ENCODE peak calls at places on chromosomes 4 and X, in four cellular contexts. S is colonic mucosa; W is CD8-positive, alpha-beta T cell; M is CD4-positive, alpha-beta T cell. D is an unnamed sample.
A peak's percentile ranks its signal among the peaks of the same experiment; 100 is the strongest.

GRCh38 chr4:7358100-7358735 is 76.5 kb downstream of the PSAPL1 start:
- DNase-seq in W (no peak), M (no peak), S (no peak), D (no peak)

GRCh38 chr4:124711469-124712416 is 789 bp downstream of the ANKRD50 start:
- DNase-seq in S (peak; percentile 75), W (peak; percentile 24), M (peak; percentile 6), D (peak; percentile 16)

GRCh38 chr4:79049840-79050520 is 110.7 kb upstream of the PAQR3 start:
- DNase-seq in M (no peak), W (no peak), S (peak; percentile 32), D (no peak)

GRCh38 chr4:72136429-72136828 is 104.6 kb downstream of the NPFFR2 start:
- DNase-seq in S (no peak), M (no peak), W (no peak), D (no peak)

GRCh38 chrX:43552166-43552565 is 103.9 kb upstream of the MAOA start:
- DNase-seq in M (no peak), W (no peak), S (peak; percentile 47), D (no peak)

GRCh38 chrX:46381630-46382029 is 163.6 kb downstream of the ZNF674 start:
- DNase-seq in W (no peak), S (no peak), M (no peak), D (no peak)

GRCh38 chr4:2387829-2388228 is 30.6 kb downstream of the ZFYVE28 start:
- DNase-seq in M (no peak), W (no peak), S (no peak), D (no peak)

GRCh38 chr4:13527983-13528822 is 16.1 kb downstream of the NKX3-2 start:
- DNase-seq in M (no peak), S (no peak), W (no peak), D (no peak)

GRCh38 chrX:37488323-37488722 is 83.1 kb upstream of the LANCL3 start:
- DNase-seq in W (no peak), M (no peak), S (no peak), D (no peak)

GRCh38 chrX:96688789-96689188 is 4.1 kb downstream of the DIAPH2 start:
- DNase-seq in W (no peak), S (no peak), M (no peak), D (no peak)

GRCh38 chr4:48483777-48484493 is 792 bp downstream of the SLC10A4 start:
- DNase-seq in M (no peak), W (no peak), S (no peak), D (peak; percentile 13)

GRCh38 chrX:7139202-7140081 is 8.1 kb upstream of the STS start:
- DNase-seq in S (no peak), W (no peak), M (no peak), D (no peak)

GRCh38 chr4:8388471-8388870 is 52.1 kb downstream of the ACOX3 start:
- DNase-seq in W (no peak), M (no peak), S (no peak), D (no peak)

GRCh38 chr4:80382090-80382832 is 46.7 kb downstream of the CFAP299 start:
- DNase-seq in W (no peak), M (no peak), S (no peak), D (no peak)

GRCh38 chr4:30434656-30435055 is 285.5 kb upstream of the PCDH7 start:
- DNase-seq in M (no peak), S (no peak), W (no peak), D (no peak)

GRCh38 chr4:24643774-24644520 is 59.6 kb upstream of the DHX15 start:
- DNase-seq in W (no peak), M (no peak), S (peak; percentile 18), D (no peak)

GRCh38 chrX:15849555-15849954 is 5.1 kb downstream of the AP1S2 start:
- DNase-seq in S (no peak), W (no peak), M (no peak), D (no peak)

GRCh38 chr4:81599646-81600231 is 128.0 kb upstream of the RASGEF1B start:
- DNase-seq in W (no peak), M (no peak), S (no peak), D (no peak)

GRCh38 chr4:80189956-80190671 is 7.2 kb upstream of the PRDM8 start:
- DNase-seq in W (no peak), M (no peak), S (no peak), D (no peak)

GRCh38 chr4:98873059-98873458 is 55.9 kb downstream of the EIF4E start:
- DNase-seq in S (no peak), W (no peak), M (no peak), D (no peak)

GRCh38 chr4:7103031-7103598 is 35.3 kb upstream of the GRPEL1 start:
- DNase-seq in S (peak; percentile 93), M (peak; percentile 76), W (peak; percentile 82), D (peak; percentile 78)

GRCh38 chr4:86818211-86818610 is 31.0 kb downstream of the SLC10A6 start:
- DNase-seq in W (no peak), S (no peak), M (no peak), D (no peak)

GRCh38 chr4:38664704-38665401 is 854 bp downstream of the KLF3 start:
- DNase-seq in W (peak; percentile 60), M (peak; percentile 60), S (peak; percentile 70), D (peak; percentile 22)

GRCh38 chr4:85005865-85006377 is 39.4 kb upstream of the WDFY3 start:
- DNase-seq in S (no peak), W (no peak), M (no peak), D (no peak)

GRCh38 chr4:174604198-174604597 is 81.9 kb upstream of the HPGD start:
- DNase-seq in S (no peak), M (no peak), W (no peak), D (no peak)

GRCh38 chrX:11426712-11427081 is 133.5 kb downstream of the AMELX start:
- DNase-seq in M (no peak), W (no peak), S (no peak), D (no peak)

GRCh38 chr4:105627620-105628019 is 75.2 kb downstream of the ARHGEF38 start:
- DNase-seq in M (no peak), S (no peak), W (no peak), D (no peak)

GRCh38 chr4:142923619-142924018 is 77.5 kb upstream of the INPP4B start:
- DNase-seq in S (no peak), W (no peak), M (no peak), D (no peak)

GRCh38 chr4:52935317-52935716 is 73.2 kb downstream of the RASL11B start:
- DNase-seq in S (no peak), W (no peak), M (no peak), D (no peak)

GRCh38 chr4:52936729-52937128 is 74.6 kb downstream of the RASL11B start:
- DNase-seq in S (no peak), W (no peak), M (no peak), D (no peak)

GRCh38 chr4:52926575-52926974 is 64.5 kb downstream of the RASL11B start:
- DNase-seq in M (no peak), S (no peak), W (no peak), D (no peak)

GRCh38 chr4:52932586-52933482 is 70.7 kb downstream of the RASL11B start:
- DNase-seq in S (no peak), W (no peak), M (no peak), D (no peak)

DNA sequence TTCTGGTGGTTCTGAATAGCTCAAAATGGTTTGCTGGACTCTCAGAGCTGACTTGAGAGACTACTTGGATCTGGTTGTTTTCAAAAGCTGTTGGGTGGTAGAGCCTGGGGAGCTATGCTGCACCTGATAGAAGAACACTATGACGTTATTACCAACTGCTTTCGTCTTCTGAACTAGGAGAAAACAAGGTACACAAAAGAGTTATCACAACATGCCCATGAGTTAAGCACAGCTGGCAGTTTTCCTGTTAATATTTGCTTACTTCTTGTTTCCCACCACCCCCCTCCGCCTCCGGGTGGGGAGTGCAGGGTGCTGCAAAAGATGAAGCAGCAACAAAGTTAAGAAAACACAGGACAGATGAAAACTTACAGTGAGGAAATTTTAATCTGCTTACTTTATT is 69.1 kb downstream of the RASL11B start:
- DNase-seq in W (no peak), S (no peak), M (no peak), D (no peak)
- H3K9me3 ChIP-seq in W (no peaks in the 10 kb centered on the region), S (no peaks in the 10 kb centered on the region), M (no peaks in the 10 kb centered on the region), D (no peaks in the 10 kb centered on the region)

DNA sequence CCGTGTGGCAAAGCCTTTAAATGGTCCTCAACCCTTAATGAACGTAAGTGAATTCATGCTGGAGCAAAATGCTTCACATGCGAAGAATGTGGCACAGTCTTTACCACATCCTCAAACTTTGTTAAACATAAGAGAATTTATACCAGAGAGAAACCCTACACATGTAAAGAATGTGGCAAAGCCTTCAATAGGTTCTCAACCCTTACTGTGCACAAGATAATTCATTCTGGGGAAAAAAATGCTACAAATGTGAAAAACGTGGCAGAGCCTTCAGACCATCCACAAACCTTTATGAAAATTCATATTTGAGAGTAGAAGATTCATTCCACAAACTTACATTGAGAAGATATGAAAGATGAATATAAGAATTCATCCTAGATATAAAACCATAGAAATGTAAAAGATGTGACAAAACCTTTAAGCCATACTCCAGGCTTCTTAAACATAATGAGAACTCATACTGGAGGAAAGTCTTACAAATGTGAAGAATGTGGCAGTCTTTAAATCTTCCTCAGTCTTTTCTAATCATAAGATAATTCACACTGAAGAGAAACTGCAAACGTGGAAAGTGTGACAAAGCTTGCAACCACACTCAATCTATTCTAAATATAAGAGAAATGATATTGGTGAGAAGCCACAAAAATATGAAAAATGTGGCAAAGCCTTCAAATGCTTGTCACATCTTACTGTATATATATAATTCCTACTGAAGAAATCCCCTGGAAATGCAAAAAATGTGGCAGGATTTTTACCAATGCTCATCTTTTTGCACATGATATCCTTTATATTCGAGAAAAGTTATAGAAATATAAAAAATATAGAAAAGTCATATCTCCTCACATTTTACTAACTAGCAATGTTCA is 36.9 kb downstream of the ZNF141 start:
- DNase-seq in M (no peak), S (no peak), W (no peak), D (no peak)
- H3K9me3 ChIP-seq in M (peaks cover 94% of the 10 kb centered on the region), S (peaks cover 36% of the 10 kb centered on the region), W (peaks cover 56% of the 10 kb centered on the region), D (peaks cover 57% of the 10 kb centered on the region)

DNA sequence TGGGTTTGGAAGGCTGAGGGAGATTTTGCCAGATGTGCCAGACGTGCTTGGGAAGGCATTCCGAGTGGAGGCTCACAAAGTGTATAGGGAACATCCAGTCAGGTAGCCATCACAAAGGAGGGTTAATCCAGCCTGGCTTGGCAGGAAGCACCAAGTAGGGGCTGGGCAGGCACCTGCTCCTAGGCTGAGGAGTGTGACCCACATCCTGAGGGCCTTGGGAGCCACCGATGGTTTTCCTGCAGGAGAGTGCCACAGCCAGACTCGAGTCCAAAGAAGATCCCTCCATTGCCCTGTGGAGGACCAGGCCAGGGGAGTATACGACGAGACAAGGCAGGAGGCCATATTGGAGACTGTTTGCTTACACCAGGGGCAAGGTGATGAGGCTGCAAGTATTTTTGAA is 47.2 kb downstream of the PNMA5 start:
- DNase-seq in S (no peak), M (no peak), W (no peak), D (no peak)
- H3K9me3 ChIP-seq in S (no peaks in the 10 kb centered on the region), M (no peaks in the 10 kb centered on the region), W (no peaks in the 10 kb centered on the region), D (no peaks in the 10 kb centered on the region)

GRCh38 chrX:71565634-71566033 is 12.6 kb upstream of the GCNA start:
- DNase-seq in S (no peak), W (no peak), M (no peak), D (no peak)
- H3K9me3 ChIP-seq in S (no peaks in the 10 kb centered on the region), W (no peaks in the 10 kb centered on the region), M (no peaks in the 10 kb centered on the region), D (no peaks in the 10 kb centered on the region)

D was measured in T-helper 17 cell.